ENCODE peak calls at places on chromosomes 4 and X, in seven cellular contexts. E, D, Z, I, R, J and O are unnamed samples.
A peak's percentile ranks its signal among the peaks of the same experiment; 100 is the strongest.

GRCh38 chr4:14264437-14264836 is 636.9 kb upstream of the BOD1L1 start:
- DNase-seq in R (no peak), I (no peak), J (no peak), D (no peak), E (no peak), Z (no peak), O (no peak)

GRCh38 chr4:58247792-58248191 is 1137.6 kb upstream of the IGFBP7 start:
- DNase-seq in Z (no peak), R (no peak), D (no peak), E (peak; percentile 34), I (no peak), J (no peak), O (no peak)

GRCh38 chr4:1872918-1873269 is 1.7 kb downstream of the NSD2 start:
- DNase-seq in Z (no peak), R (no peak), J (no peak), D (no peak), I (no peak), E (no peak), O (no peak)

GRCh38 chr4:55396305-55397023 is 707 bp downstream of the TMEM165 start:
- DNase-seq in D (no peak), E (peak; percentile 52), Z (peak; percentile 75), J (peak; percentile 38), I (peak; percentile 25), R (peak; percentile 55), O (no peak)

GRCh38 chr4:78654809-78655208 is 103.2 kb downstream of the ANXA3 start:
- DNase-seq in D (no peak), I (no peak), Z (no peak), E (no peak), R (no peak), J (no peak), O (no peak)

GRCh38 chr4:36471903-36472302 is 190.5 kb downstream of the DTHD1 start:
- DNase-seq in I (no peak), E (no peak), Z (no peak), D (no peak), J (no peak), R (no peak), O (no peak)

GRCh38 chr4:34939073-34939472 is 1305.2 kb downstream of the ARAP2 start:
- DNase-seq in I (no peak), D (no peak), Z (no peak), R (no peak), E (no peak), J (no peak), O (no peak)

GRCh38 chrX:125757794-125758564 is 408.1 kb downstream of the DCAF12L2 start:
- DNase-seq in Z (no peak), D (no peak), J (no peak), I (no peak), E (no peak), R (peak; percentile 39), O (no peak)

GRCh38 chr4:9970399-9971011 is 50.8 kb downstream of the SLC2A9 start:
- DNase-seq in D (no peak), E (no peak), J (no peak), R (no peak), I (no peak), Z (no peak), O (no peak)

GRCh38 chr4:40662962-40663604 is 33.4 kb upstream of the RBM47 start:
- DNase-seq in Z (peak; percentile 66), R (no peak), I (no peak), D (no peak), E (no peak), J (peak; percentile 29), O (no peak)

GRCh38 chr4:126701756-126702155 is 931.0 kb upstream of the INTU start:
- DNase-seq in J (no peak), D (no peak), Z (no peak), E (no peak), I (no peak), R (no peak), O (no peak)

GRCh38 chrX:118974908-118975671 is 672 bp downstream of the LONRF3 start:
- DNase-seq in D (no peak), E (peak; percentile 28), Z (peak; percentile 73), R (peak; percentile 30), J (peak; percentile 36), I (no peak), O (no peak)

GRCh38 chr4:149997881-149998421 is 80.3 kb upstream of the DCLK2 start:
- DNase-seq in I (peak; percentile 58), J (no peak), E (peak; percentile 26), R (no peak), Z (no peak), D (no peak), O (no peak)

GRCh38 chrX:39835776-39836175 is 262.0 kb downstream of the BCOR start:
- DNase-seq in Z (no peak), I (no peak), D (no peak), J (no peak), E (no peak), R (no peak), O (no peak)

GRCh38 chr4:57410331-57411052 is 300.3 kb upstream of the IGFBP7 start:
- DNase-seq in I (no peak), D (no peak), J (no peak), Z (no peak), E (no peak), R (no peak), O (no peak)

GRCh38 chrX:84340981-84341380 is 153.0 kb upstream of the RPS6KA6 start:
- DNase-seq in J (no peak), Z (no peak), D (no peak), R (no peak), I (no peak), E (no peak), O (no peak)

GRCh38 chrX:49029876-49030275 is 13.3 kb downstream of the TFE3 start:
- DNase-seq in R (no peak), Z (no peak), D (no peak), J (no peak), E (no peak), I (no peak), O (no peak)

GRCh38 chr4:98283219-98284199 is 22.3 kb downstream of the RAP1GDS1 start:
- DNase-seq in D (no peak), Z (no peak), J (no peak), E (no peak), R (no peak), I (no peak), O (no peak)

GRCh38 chr4:21304061-21304541 is 603.8 kb downstream of the PACRGL start:
- DNase-seq in I (no peak), E (peak; percentile 40), D (peak; percentile 13), Z (no peak), J (no peak), R (no peak), O (no peak)

GRCh38 chr4:162803378-162803777 is 363.3 kb downstream of the NAF1 start:
- DNase-seq in D (no peak), Z (no peak), R (no peak), I (no peak), E (no peak), J (no peak), O (no peak)

GRCh38 chrX:41688835-41689234 is at the start of gene GPR34:
- DNase-seq in D (no peak), Z (no peak), I (no peak), R (no peak), J (no peak), E (peak; percentile 15), O (no peak)

GRCh38 chrX:46531442-46531841 is 13.8 kb downstream of the ZNF674 start:
- DNase-seq in J (no peak), D (no peak), E (no peak), I (no peak), Z (no peak), R (no peak), O (no peak)

GRCh38 chr4:69759189-69759604 is 1.2 kb downstream of the SULT1B1 start:
- DNase-seq in R (no peak), Z (no peak), E (no peak), J (no peak), I (no peak), D (no peak), O (no peak)

GRCh38 chr4:14596904-14597303 is 405.4 kb upstream of the CPEB2 start:
- DNase-seq in E (no peak), Z (no peak), D (peak; percentile 1), I (no peak), R (no peak), J (no peak), O (no peak)

GRCh38 chr4:56655627-56656345 is 25.3 kb downstream of the HOPX start:
- DNase-seq in J (peak; percentile 25), I (no peak), R (peak; percentile 31), Z (no peak), D (no peak), E (no peak), O (no peak)

GRCh38 chrX:19070555-19070994 is 51.7 kb downstream of the ADGRG2 start:
- DNase-seq in J (no peak), I (no peak), D (no peak), R (no peak), E (no peak), Z (no peak), O (no peak)

GRCh38 chrX:77118686-77119085 is 328.5 kb upstream of the FGF16 start:
- DNase-seq in J (no peak), I (no peak), E (no peak), D (no peak), R (no peak), Z (no peak), O (no peak)
- H3K27ac ChIP-seq in J (no peak overlapping the region), I (no peak overlapping the region), E (no peak overlapping the region), D (no peak overlapping the region), R (no peak overlapping the region), Z (no peak overlapping the region), O (no peak overlapping the region)

GRCh38 chr4:16617416-16617815 is 281.0 kb downstream of the LDB2 start:
- DNase-seq in Z (no peak), I (no peak), J (no peak), R (peak; percentile 51), D (no peak), E (no peak), O (no peak)
- TF ChIP-seq POLR2A in Z (no peak), I (no peak), J (no peak), R (no peak), D (no peak), E (no peak), O (no peak)

GRCh38 chrX:133527825-133528224 is 112.5 kb upstream of the GPC4 start:
- DNase-seq in D (no peak), J (no peak), R (no peak), E (no peak), I (no peak), Z (no peak), O (no peak)

GRCh38 chrX:133527415-133527814 is 112.1 kb upstream of the GPC4 start:
- DNase-seq in E (no peak), I (no peak), R (no peak), Z (no peak), D (peak; percentile 2), J (no peak), O (no peak)

GRCh38 chrX:133523526-133523925 is 108.2 kb upstream of the GPC4 start:
- DNase-seq in J (no peak), R (no peak), D (no peak), I (no peak), E (no peak), Z (no peak), O (no peak)

DNA sequence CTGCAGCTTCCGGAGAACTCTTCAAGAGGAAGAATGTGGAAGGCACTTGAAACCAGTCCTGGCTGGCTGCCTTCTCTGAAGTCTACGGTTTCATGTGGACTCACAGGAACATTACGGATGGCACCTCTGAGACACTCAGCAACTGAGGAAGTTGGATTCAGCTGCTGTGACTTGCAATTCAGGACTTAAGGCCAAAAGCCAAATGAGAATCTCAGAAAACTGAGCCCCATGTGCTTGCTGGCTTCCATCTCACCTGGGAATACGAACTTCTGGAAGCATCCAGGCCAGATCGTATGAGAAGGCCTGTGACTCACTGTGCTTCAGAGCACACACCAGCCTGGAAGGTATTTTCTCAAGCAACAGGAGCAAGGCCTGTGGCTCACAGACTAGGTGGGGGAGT is 107.8 kb upstream of the GPC4 start:
- DNase-seq in J (no peak), E (no peak), D (no peak), I (no peak), R (no peak), Z (no peak), O (no peak)
- H3K27ac ChIP-seq in J (no peak overlapping the region), E (no peak overlapping the region), D (no peak overlapping the region), I (no peak overlapping the region), R (no peak overlapping the region), Z (no peak overlapping the region), O (no peak overlapping the region)

GRCh38 chr4:110195561-110196205 is 2.7 kb downstream of the ELOVL6 start:
- DNase-seq in J (no peak), D (no peak), R (no peak), I (peak; percentile 7), Z (no peak), E (no peak), O (no peak)
- TF ChIP-seq POLR2A in J (no peak), D (no peak), R (no peak), I (no peak), Z (no peak), E (no peak), O (no peak)